ENCODE peak calls at places on chromosomes 7 and 10, in five cellular contexts. L is H9, T is psoas muscle, I is coronary artery, N is IMR-90. U is an unnamed sample.

GRCh38 chr7:81600608-81601007 is 169.2 kb downstream of the HGF start:
- DNase-seq in N (peak; percentile 94), I (no peak), T (no peak), L (no peak), U (no peak)

GRCh38 chr7:47846117-47846836 is 102.0 kb downstream of the PKD1L1 start:
- DNase-seq in L (no peak), T (no peak), I (no peak), N (peak; percentile 49), U (peak; percentile 59)

GRCh38 chr10:23293145-23293724 is 51.4 kb downstream of the C10orf67 start:
- DNase-seq in N (peak; percentile 9), L (peak; percentile 67), T (no peak), I (no peak), U (peak; percentile 38)

GRCh38 chr10:92064506-92064905 is 140.9 kb downstream of the BTAF1 start:
- DNase-seq in L (no peak), T (no peak), N (peak; percentile 48), I (no peak), U (no peak)

GRCh38 chr7:137970263-137970975 is 31.5 kb downstream of the CREB3L2 start:
- DNase-seq in I (no peak), N (peak; percentile 85), T (no peak), L (no peak), U (peak; percentile 47)

GRCh38 chr7:133560900-133561299 is 308.0 kb downstream of the EXOC4 start:
- DNase-seq in L (no peak), T (no peak), N (no peak), I (no peak), U (no peak)

GRCh38 chr10:123027861-123028260 is 19.1 kb downstream of the ACADSB start:
- DNase-seq in T (no peak), N (peak; percentile 14), L (no peak), I (no peak), U (no peak)

GRCh38 chr10:119020627-119020946 is 8.9 kb upstream of the NANOS1 start:
- DNase-seq in T (peak; percentile 84), L (no peak), N (peak; percentile 24), I (no peak), U (peak; percentile 68)

GRCh38 chr7:39880556-39880955 is 69.5 kb upstream of the CDK13 start:
- DNase-seq in L (no peak), I (no peak), T (no peak), N (peak; percentile 31), U (no peak)

GRCh38 chr10:80149123-80149522 is 16.6 kb downstream of the PLAC9 start:
- DNase-seq in L (no peak), N (no peak), I (no peak), T (no peak), U (no peak)

DNA sequence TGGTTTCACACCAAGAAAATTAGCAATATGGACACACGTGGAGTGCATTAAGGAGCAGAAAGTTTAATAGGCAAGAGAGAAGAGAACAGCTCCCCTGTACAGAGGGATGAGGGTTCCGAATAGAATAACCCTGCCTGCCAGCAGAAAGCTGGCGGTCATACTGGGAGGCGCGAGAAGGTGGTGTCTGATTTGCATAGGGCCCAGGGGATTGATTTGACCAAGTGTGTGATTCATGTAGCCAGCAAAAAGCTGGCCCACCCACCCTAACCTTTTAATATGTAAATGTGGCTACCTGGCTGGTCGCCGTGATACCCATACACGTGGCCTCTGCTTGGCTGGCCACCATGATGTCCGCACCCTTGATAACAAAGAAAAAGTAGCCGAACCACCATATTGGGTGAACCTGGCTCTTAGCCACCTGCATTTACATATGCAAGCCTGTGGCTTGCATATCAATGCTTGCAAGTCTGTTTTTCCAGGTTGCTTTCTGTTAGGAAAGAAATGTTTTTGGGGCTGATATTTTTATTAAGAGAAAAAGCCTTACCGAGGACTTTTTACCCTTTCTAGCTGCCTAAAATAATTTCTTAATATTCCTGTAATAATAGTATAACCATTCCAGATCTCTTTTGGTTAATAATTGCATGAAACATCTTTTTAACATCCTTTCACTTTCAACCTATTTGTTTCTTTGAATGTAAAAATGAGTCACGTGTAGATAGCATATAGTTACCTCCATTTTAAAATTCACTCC is 20.5 kb upstream of the VWDE start:
- DNase-seq in I (no peak), L (peak; percentile 97), N (no peak), T (no peak), U (no peak)
- H3K27ac ChIP-seq in I (no peak overlapping the region), L (peak overlapping the region; percentile 92), N (no peak overlapping the region), T (no peak overlapping the region), U (peak overlapping the region; percentile 60)

GRCh38 chr7:102916426-102916825 is 3.6 kb downstream of the LRRC17 start:
- DNase-seq in I (no peak), L (no peak), N (peak; percentile 84), T (no peak), U (peak; percentile 56)
- TF ChIP-seq CTCF in I (no peak), L (no peak), N (no peak), T (no peak), U (no peak)

GRCh38 chr10:110684800-110685446 is 40.8 kb downstream of the RBM20 start:
- DNase-seq in T (peak; percentile 75), L (peak; percentile 59), N (peak; percentile 85), I (no peak), U (no peak)
- H3K27ac ChIP-seq in T (peak overlapping the region; percentile 89), L (no peak overlapping the region), N (peak overlapping the region; percentile 74), I (peak overlapping the region; percentile 83), U (no peak overlapping the region)

DNA sequence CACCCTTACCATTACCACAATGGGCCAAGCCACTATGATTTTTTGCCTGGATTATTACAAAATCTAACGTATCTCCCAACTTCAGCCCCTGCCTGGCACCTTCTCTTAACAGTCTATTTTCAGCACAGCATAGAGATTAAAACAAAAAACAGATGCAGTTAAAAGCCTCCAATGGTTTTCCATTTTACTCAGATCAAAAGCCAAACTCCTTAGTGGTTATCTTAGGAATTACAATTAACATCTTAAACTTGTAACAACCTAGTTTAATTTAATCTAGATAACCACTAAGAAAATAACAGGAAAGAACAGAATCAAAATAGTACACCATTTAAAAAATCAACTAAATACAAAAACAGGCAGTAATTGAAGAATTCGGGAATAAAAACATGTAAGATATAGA is 43.5 kb downstream of the DNAJC1 start:
- DNase-seq in L (no peak), N (no peak), T (no peak), I (no peak), U (no peak)
- TF ChIP-seq CTCF in L (no peak), N (no peak), T (no peak), I (no peak), U (no peak)

GRCh38 chr10:86439544-86439943 is 72.9 kb upstream of the GRID1 start:
- DNase-seq in T (peak; percentile 88), I (no peak), N (peak; percentile 97), L (no peak), U (no peak)
- H3K27ac ChIP-seq in T (peak overlapping the region; percentile 39), I (no peak overlapping the region), N (no peak overlapping the region), L (no peak overlapping the region), U (no peak overlapping the region)

GRCh38 chr7:63114371-63114985 is 884.2 kb upstream of the ZNF722 start:
- DNase-seq in T (no peak), I (no peak), L (no peak), N (no peak), U (no peak)

GRCh38 chr7:63113713-63114285 is 884.9 kb upstream of the ZNF722 start:
- DNase-seq in N (no peak), T (no peak), I (no peak), L (no peak), U (no peak)

DNA sequence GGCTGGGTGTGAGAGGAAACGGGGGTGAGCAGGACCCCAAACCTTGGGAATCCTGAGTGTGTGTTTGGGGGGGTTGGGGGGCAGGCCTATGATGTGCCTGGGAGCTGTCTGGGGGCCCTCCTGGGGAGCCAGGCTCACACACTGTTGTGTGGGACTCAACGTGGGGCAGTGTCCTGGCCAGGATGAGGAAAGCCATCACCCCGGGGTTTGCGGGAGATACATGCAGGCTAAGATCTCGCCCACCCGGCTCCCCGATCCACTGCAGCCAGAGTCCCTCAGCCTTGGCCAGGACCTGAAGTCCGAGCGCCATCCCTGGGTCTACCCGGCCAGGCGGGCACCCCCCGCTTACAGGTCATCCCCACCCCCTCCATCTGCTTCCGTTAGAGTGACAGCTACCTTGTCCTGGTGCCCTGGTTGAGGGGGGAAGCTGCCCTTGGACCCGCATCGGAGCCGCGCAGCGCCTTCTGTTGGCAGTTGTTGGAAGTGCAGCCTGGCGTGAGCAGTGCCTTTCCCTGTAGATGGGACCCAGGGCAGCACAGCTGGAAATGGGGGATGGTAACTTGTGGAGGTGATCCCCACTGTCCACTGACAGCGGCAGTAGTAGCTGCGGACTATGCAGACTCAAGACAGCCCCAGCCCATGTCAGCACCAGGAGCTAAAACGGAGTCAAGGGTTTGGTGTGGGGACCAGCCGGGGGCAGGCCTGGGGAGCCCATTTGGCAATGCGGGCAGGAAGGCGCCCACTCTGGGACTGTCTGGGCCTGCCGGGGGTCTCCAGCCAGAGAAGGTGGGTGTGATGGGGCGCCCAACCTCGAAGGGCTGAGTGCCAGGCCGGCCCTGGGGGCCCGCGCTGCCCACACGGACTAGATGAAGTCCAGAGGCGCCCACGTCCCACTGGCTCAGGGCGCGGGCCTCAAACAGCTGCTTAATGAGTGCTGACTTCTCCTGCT is 885.6 kb upstream of the ZNF722 start:
- DNase-seq in I (no peak), N (no peak), L (no peak), T (no peak), U (no peak)
- TF ChIP-seq CTCF in I (no peak), N (no peak), L (no peak), T (no peak), U (no peak)

GRCh38 chr7:37730489-37730888 is 46.9 kb downstream of the GPR141 start:
- DNase-seq in N (no peak), T (no peak), I (no peak), L (no peak), U (no peak)
- H3K27ac ChIP-seq in N (no peak overlapping the region), T (no peak overlapping the region), I (no peak overlapping the region), L (no peak overlapping the region), U (no peak overlapping the region)

DNA sequence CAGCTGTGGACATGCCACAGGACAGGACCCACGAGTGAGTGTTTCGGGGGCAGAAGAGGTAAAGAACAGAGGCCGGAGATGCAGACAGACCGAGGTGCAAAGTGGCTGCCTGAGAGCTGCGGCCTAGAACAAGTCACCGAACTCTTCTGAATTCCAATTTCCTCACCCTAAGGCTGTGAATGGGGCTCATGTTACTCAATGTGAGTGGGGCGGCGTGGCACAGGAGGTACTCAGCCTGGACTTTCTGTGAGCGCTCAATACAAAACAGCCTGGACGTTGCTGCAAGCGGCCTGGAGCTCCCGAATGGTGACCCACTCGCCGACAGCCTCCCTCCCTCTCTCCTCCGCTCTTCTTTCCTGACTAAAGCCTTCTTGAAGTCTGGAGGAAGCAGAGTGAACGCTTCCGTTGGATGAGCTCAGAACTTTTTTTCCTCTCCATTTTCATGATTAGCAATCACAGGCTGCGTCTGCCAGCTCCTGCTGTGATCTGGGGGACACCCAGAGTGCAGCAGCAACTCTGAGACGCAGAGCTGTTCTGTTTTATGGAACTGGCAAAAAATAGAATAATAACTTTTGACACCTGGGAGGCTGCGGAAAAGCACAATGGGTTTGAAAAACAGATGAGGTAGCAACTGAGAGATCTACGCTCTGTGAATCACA is 108.5 kb downstream of the PTPRN2 start:
- DNase-seq in T (no peak), L (no peak), N (no peak), I (no peak), U (no peak)
- TF ChIP-seq CTCF in T (no peak), L (no peak), N (no peak), I (no peak), U (no peak)